ENCODE peak calls at places on chromosomes 11 and 22, in ten cellular contexts. I, C, H, X, L, J, Q, Y, F and T are unnamed samples.

GRCh38 chr11:78138694-78139421 is 568 bp downstream of the ALG8 start:
- DNase-seq in H (no peak), X (peak), Q (peak), L (no peak), C (no peak), Y (no peak), J (no peak), F (no peak), I (peak), T (no peak)

GRCh38 chr11:82733444-82734119 is at the start of gene FAM181B:
- DNase-seq in J (peak), Y (no peak), L (no peak), C (peak), F (peak), H (peak), Q (no peak), X (peak), I (peak), T (peak)

GRCh38 chr11:1042626-1043562 is 6.4 kb upstream of the MUC6 start:
- DNase-seq in X (no peak), I (no peak), Y (no peak), C (no peak), Q (no peak), H (no peak), L (peak), J (no peak), F (peak), T (no peak)

GRCh38 chr11:85955531-85955930 is 100.3 kb downstream of the CCDC83 start:
- DNase-seq in H (no peak), Y (no peak), J (no peak), Q (peak), I (peak), C (peak), L (no peak), F (no peak), X (peak), T (peak)

GRCh38 chr22:31143537-31143936 is 3.2 kb upstream of the PLA2G3 start:
- DNase-seq in F (no peak), H (no peak), Q (no peak), J (no peak), Y (no peak), X (no peak), I (no peak), C (no peak), L (no peak), T (no peak)

GRCh38 chr22:45544588-45545170 is 42.0 kb downstream of the FBLN1 start:
- DNase-seq in H (no peak), Y (no peak), F (no peak), Q (peak), I (peak), C (no peak), X (peak), J (no peak), L (no peak), T (peak)

GRCh38 chr22:48885271-48885918 is 942.3 kb downstream of the BRD1 start:
- DNase-seq in J (no peak), C (no peak), H (no peak), X (no peak), I (no peak), F (peak), Q (no peak), L (peak), Y (no peak), T (no peak)

GRCh38 chr22:46525681-46526483 is 11.5 kb downstream of the CELSR1 start:
- DNase-seq in Y (no peak), J (no peak), X (no peak), C (no peak), F (no peak), H (no peak), L (peak), Q (no peak), I (no peak), T (no peak)

GRCh38 chr11:38927993-38928392 is 2330.0 kb upstream of the RAG2 start:
- DNase-seq in J (no peak), I (no peak), C (no peak), F (no peak), Q (no peak), X (no peak), L (no peak), Y (no peak), H (no peak), T (no peak)

GRCh38 chr11:12179019-12179418 is 68.6 kb downstream of the MICAL2 start:
- DNase-seq in Q (no peak), Y (no peak), C (no peak), F (no peak), I (no peak), L (peak), H (no peak), J (no peak), X (no peak), T (no peak)

GRCh38 chr11:93740031-93740801 is 1.1 kb downstream of the TAF1D start:
- DNase-seq in Q (peak), C (no peak), J (no peak), L (peak), I (peak), F (peak), Y (no peak), X (peak), H (no peak), T (no peak)

GRCh38 chr11:46203746-46204145 is 73.7 kb upstream of the CREB3L1 start:
- DNase-seq in H (no peak), Q (no peak), X (no peak), L (no peak), I (no peak), J (no peak), C (no peak), Y (no peak), F (no peak), T (no peak)

GRCh38 chr11:101475699-101476098 is 108.1 kb downstream of the TRPC6 start:
- DNase-seq in I (no peak), L (no peak), H (no peak), F (no peak), J (no peak), Q (no peak), Y (no peak), X (no peak), C (no peak), T (no peak)

GRCh38 chr11:19597876-19598275 is 114.8 kb upstream of the NAV2 start:
- DNase-seq in X (no peak), J (no peak), I (no peak), Y (no peak), H (no peak), Q (no peak), F (no peak), C (no peak), L (no peak), T (no peak)
- H3K4me3 ChIP-seq in X (no peak), J (no peak), I (no peak), Y (no peak), H (peak), Q (no peak), F (no peak), C (no peak), L (no peak), T (no peak)

GRCh38 chr11:34373727-34374126 is 15.9 kb upstream of the ABTB2 start:
- DNase-seq in X (no peak), J (no peak), L (no peak), Y (no peak), F (no peak), C (no peak), H (no peak), I (no peak), Q (no peak), T (no peak)

GRCh38 chr11:34381775-34382174 is 24.0 kb upstream of the ABTB2 start:
- DNase-seq in Y (no peak), F (no peak), Q (no peak), L (no peak), C (no peak), H (no peak), X (no peak), J (no peak), I (no peak), T (no peak)

GRCh38 chr11:34380696-34381095 is 22.9 kb upstream of the ABTB2 start:
- DNase-seq in I (peak), F (no peak), C (no peak), L (no peak), J (no peak), Q (peak), H (no peak), X (no peak), Y (no peak), T (no peak)

GRCh38 chr11:34379081-34379480 is 21.3 kb upstream of the ABTB2 start:
- DNase-seq in C (no peak), I (peak), Y (no peak), H (no peak), L (no peak), Q (peak), X (no peak), J (no peak), F (no peak), T (no peak)

DNA sequence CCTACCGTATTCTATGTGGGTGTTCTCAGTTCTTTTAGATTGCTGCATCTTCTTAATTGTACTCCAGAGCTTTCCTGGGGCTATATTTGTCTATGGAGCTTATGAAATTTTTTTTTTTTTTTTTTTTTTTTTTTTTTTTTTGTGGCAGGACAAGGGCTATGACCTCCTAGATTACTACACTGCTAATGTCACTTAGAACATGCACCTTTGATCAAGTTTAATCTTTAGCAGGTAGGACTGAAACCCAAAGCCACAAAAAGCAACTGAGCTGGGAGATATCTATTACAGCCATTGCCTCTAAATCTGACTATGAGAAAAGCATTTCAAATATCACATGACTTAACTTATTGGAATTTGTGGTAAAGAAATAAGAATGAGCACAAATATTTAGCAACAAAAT is 21.7 kb upstream of the ABTB2 start:
- DNase-seq in J (no peak), Y (no peak), L (no peak), Q (no peak), F (no peak), X (no peak), I (no peak), C (no peak), H (no peak), T (no peak)
- TF ChIP-seq CTCF in J (no peak), Y (no peak), L (no peak), Q (no peak), F (no peak), X (no peak), I (no peak), C (no peak), H (no peak), T (no peak)

DNA sequence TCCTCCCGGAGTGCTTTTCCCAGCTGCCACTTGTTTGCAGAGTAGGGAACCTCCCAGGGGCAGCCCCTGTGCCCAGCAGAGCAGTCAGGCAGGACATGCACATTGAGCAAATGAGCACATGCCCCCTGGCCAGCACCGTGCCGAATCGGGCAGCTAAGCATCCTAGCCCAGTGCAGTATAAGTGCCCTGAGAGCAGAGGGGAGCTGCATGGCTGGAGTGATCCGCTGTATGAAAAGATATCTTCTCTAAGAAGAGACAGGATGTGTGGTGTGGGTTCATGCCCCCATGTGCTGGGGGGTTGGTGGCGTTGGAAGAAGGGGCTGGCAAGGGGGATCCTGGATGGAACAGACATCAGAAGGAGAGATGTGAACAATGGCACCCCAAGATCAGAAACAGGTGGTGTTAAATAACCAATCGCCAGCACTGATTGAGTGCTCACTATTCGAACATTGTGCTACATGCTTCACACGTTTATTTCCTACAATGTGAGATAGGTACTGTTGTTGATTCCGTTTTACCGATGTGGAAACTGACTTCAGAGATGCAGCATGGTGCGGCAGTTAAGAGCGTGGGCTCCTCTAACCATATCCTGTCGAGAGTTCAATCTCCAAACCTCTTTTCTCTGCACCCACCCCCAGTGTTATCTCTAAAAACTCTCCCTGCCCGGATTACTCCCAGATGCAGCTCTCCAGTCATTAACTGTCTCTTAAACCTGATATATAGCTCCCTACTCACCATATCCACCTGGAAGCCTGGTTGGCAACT is 1.3 kb downstream of the AIP start:
- DNase-seq in C (no peak), J (no peak), X (no peak), I (no peak), H (no peak), Q (no peak), Y (no peak), L (no peak), F (no peak), T (no peak)
- H3K4me3 ChIP-seq in C (no peak), J (peak), X (no peak), I (no peak), H (peak), Q (no peak), Y (peak), L (peak), F (peak), T (peak)

DNA sequence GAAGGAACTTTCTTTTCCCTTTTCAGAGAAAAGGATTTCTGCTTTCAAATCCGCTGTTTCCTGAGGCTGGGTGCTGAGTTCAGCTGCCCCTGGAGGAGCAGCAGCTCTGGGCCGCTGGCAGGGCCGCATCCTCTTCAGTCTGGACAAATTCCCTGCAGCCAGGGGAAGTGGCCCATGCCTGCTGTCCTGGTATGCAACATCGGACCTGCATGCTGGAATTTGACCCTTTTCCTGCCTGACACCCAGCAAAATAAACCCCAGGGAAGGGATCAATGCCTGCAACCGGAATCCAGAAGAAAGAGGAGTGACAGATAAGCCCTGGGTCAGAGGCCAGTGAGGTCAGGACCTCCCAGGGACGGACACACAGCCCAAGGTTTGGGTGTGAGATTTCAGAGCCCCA is 54.1 kb upstream of the LINC01488 start:
- DNase-seq in I (no peak), X (no peak), L (no peak), H (no peak), Q (no peak), C (no peak), Y (no peak), F (peak), J (no peak), T (no peak)
- TF ChIP-seq CTCF in I (no peak), X (no peak), L (no peak), H (no peak), Q (no peak), C (no peak), Y (no peak), F (no peak), J (no peak), T (no peak)

DNA sequence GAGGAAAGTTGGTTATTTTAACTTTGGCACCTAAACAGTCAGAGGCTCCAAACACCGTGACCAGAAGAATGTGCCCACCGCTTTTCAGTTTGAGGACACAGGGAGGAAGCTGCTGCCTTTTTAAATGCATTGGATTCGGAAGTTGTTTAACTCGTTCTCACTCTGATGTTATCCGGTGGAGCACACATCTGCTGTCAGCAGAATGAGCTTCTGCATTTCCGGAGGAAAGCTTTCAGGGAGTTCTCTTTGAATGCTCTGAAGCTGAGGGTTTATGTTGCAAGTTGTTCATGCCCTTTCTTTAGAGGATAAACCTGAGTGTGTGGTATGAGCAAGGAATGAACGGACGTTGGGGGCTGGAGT is 64.1 kb downstream of the PPFIBP2 start:
- DNase-seq in L (no peak), C (no peak), I (peak), X (peak), F (no peak), H (no peak), Q (peak), J (no peak), Y (no peak), T (no peak)
- H3K4me3 ChIP-seq in L (peak), C (no peak), I (peak), X (peak), F (peak), H (peak), Q (peak), J (peak), Y (no peak), T (no peak)

GRCh38 chr11:20795005-20795404 is 125.6 kb downstream of the NELL1 start:
- DNase-seq in I (no peak), F (no peak), Y (no peak), C (no peak), L (no peak), X (no peak), H (no peak), J (no peak), Q (no peak), T (no peak)
- TF ChIP-seq CTCF in I (no peak), F (no peak), Y (no peak), C (no peak), L (no peak), X (no peak), H (no peak), J (no peak), Q (no peak), T (no peak)

GRCh38 chr11:64372802-64373597 is 14.0 kb downstream of the RPS6KA4 start:
- DNase-seq in X (no peak), H (no peak), J (no peak), I (no peak), Q (no peak), L (no peak), F (no peak), C (no peak), Y (no peak), T (no peak)
- H3K4me3 ChIP-seq in X (no peak), H (no peak), J (no peak), I (no peak), Q (no peak), L (no peak), F (no peak), C (no peak), Y (no peak), T (no peak)

DNA sequence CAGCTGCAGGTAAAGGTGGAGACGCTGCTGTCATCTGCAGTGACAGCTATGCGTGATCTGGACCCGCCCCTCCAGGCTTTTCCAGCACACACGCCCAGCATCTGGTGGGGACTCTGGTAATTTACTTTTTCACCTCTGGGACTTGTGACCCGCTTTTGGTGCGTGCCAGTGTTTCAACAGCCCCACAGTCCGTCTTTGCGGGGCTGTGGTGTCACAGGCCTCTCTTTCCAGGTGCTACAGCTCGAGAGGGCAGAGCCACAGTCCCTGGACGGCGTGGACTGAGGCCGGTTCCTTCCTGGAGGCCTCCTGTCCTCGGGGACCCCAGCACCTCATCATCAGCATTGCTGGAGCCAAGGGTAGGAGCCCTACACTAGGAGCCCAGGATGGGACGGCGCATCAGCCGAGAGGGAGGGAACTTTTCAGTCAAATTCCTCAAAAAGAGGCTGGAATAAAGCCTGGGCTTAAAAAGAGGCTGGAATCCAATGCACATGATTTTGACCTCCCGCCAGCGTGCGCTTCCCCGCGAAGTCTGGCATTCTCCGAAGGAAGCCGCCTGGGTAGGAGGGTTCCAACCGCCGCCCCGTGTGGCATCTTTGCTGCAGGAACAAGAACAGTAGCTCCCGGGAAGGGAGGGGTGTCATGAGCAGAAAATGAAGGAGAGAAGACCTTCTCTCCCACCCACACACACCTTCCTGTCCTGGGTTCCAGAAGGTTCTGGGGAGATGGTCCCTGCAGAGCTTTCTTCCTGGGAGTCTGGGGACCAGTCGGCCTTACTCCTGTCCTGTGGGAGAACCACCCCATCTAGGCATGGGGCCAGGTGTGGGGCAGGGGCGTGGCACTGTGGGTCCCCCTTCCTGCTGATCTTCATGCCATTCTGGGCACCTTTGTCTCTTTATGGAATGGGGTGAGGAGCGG is 25.7 kb upstream of the KRTAP5-7 start:
- DNase-seq in C (no peak), J (no peak), Q (no peak), H (no peak), I (no peak), F (no peak), L (no peak), Y (no peak), X (no peak), T (no peak)
- TF ChIP-seq CTCF in C (no peak), J (no peak), Q (no peak), H (no peak), I (no peak), F (no peak), L (no peak), Y (no peak), X (no peak), T (no peak)

GRCh38 chr11:73338279-73338678 is 30.2 kb downstream of the ARHGEF17 start:
- DNase-seq in F (no peak), Y (no peak), X (no peak), L (no peak), I (no peak), C (no peak), Q (no peak), J (no peak), H (no peak), T (no peak)

GRCh38 chr11:73333626-73334199 is 25.6 kb downstream of the ARHGEF17 start:
- DNase-seq in L (no peak), F (no peak), C (no peak), H (no peak), J (no peak), I (no peak), Q (no peak), X (no peak), Y (no peak), T (no peak)

GRCh38 chr11:73333173-73333572 is 25.1 kb downstream of the ARHGEF17 start:
- DNase-seq in L (no peak), I (no peak), C (no peak), H (no peak), J (no peak), X (no peak), Y (no peak), F (no peak), Q (no peak), T (no peak)

GRCh38 chr11:73334244-73335203 is 26.4 kb downstream of the ARHGEF17 start:
- DNase-seq in F (no peak), I (peak), X (peak), Q (peak), H (peak), Y (no peak), C (peak), L (no peak), J (peak), T (no peak)

DNA sequence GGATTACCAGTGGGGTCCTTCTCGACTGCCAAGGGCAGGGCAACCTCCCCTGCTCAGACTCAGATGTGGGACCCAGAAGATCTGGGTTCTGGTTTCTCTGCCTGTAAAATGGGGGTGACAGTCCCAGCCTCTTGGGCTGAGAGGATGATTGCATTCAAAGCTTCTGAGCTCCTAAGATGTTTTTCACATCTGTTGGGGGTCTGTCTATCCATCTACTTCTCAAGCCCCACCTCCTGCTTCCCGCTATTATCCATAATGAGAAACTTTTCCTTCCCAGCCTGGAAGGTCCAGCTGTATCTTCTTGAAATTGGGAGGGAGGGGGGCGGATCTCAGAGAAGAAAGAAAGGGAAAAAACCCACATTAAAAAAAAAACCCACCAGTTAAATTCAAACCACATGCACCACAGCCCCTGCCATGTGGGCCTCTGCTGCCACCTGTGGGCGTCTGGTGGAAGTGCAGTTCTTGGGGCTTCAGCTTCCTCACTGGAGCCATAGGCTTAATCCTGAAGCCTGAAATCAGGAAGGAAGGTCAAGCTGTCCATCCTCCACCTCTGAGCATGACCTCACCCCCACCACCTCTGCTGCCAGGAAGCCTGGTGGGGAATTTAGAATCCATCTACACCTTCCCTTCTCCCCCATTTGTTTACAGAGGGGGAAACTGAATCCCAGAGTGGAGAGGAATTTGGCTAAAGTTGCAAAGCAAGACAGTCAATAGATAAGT is 27.3 kb downstream of the ARHGEF17 start:
- DNase-seq in I (peak), Y (peak), H (peak), L (peak), Q (peak), C (no peak), X (peak), J (peak), F (peak), T (peak)
- H3K4me3 ChIP-seq in I (no peak), Y (no peak), H (peak), L (no peak), Q (no peak), C (no peak), X (peak), J (no peak), F (no peak), T (no peak)